ENCODE peak calls at places on chromosomes 3 and 15, in six cellular contexts. One of them, this sample, is unnamed.

GRCh38 chr3:144058713-144059112 is 87.1 kb downstream of the DIPK2A start:
- DNase-seq in body of pancreas: no peak
- DNase-seq in GM23248: no peak
- DNase-seq in neuronal stem cell: no peak
- DNase-seq in thoracic aorta: no peak
- DNase-seq in tibial artery: no peak
- DNase-seq in this sample: no peak

GRCh38 chr3:120113128-120114116 is 19.2 kb upstream of the GSK3B start:
- DNase-seq in tibial artery: no peak
- DNase-seq in neuronal stem cell: no peak
- DNase-seq in thoracic aorta: no peak
- DNase-seq in body of pancreas: peak
- DNase-seq in GM23248: peak
- DNase-seq in this sample: no peak

GRCh38 chr3:196969001-196969659 is 497 bp upstream of the PIGZ start:
- DNase-seq in thoracic aorta: no peak
- DNase-seq in tibial artery: no peak
- DNase-seq in body of pancreas: no peak
- DNase-seq in neuronal stem cell: no peak
- DNase-seq in GM23248: peak
- DNase-seq in this sample: no peak

GRCh38 chr3:105235785-105236184 is 130.9 kb upstream of the ALCAM start:
- DNase-seq in GM23248: no peak
- DNase-seq in body of pancreas: no peak
- DNase-seq in tibial artery: no peak
- DNase-seq in thoracic aorta: no peak
- DNase-seq in neuronal stem cell: no peak
- DNase-seq in this sample: no peak

GRCh38 chr15:40743921-40744809 is 10.9 kb downstream of the RMDN3 start:
- DNase-seq in thoracic aorta: no peak
- DNase-seq in GM23248: peak
- DNase-seq in tibial artery: no peak
- DNase-seq in neuronal stem cell: no peak
- DNase-seq in body of pancreas: peak
- DNase-seq in this sample: no peak

GRCh38 chr15:99555089-99555488 is 10.7 kb upstream of the MEF2A start:
- DNase-seq in tibial artery: no peak
- DNase-seq in GM23248: peak
- DNase-seq in neuronal stem cell: no peak
- DNase-seq in body of pancreas: no peak
- DNase-seq in thoracic aorta: no peak
- DNase-seq in this sample: no peak

GRCh38 chr3:192887047-192887446 is 30.6 kb downstream of the MB21D2 start:
- DNase-seq in GM23248: no peak
- DNase-seq in thoracic aorta: no peak
- DNase-seq in neuronal stem cell: no peak
- DNase-seq in body of pancreas: no peak
- DNase-seq in tibial artery: no peak
- DNase-seq in this sample: no peak

GRCh38 chr15:39172380-39173281 is 408.2 kb upstream of the THBS1 start:
- DNase-seq in thoracic aorta: no peak
- DNase-seq in tibial artery: no peak
- DNase-seq in GM23248: peak
- DNase-seq in body of pancreas: peak
- DNase-seq in neuronal stem cell: no peak
- DNase-seq in this sample: no peak

GRCh38 chr15:70001859-70002258 is 95.9 kb downstream of the TLE3 start:
- DNase-seq in body of pancreas: no peak
- DNase-seq in tibial artery: no peak
- DNase-seq in neuronal stem cell: no peak
- DNase-seq in GM23248: no peak
- DNase-seq in thoracic aorta: no peak
- DNase-seq in this sample: no peak

GRCh38 chr15:59296181-59296617 is 76.5 kb downstream of the MYO1E start:
- DNase-seq in neuronal stem cell: no peak
- DNase-seq in tibial artery: no peak
- DNase-seq in thoracic aorta: no peak
- DNase-seq in GM23248: peak
- DNase-seq in body of pancreas: peak
- DNase-seq in this sample: no peak

GRCh38 chr15:61084502-61084901 is 144.6 kb downstream of the RORA start:
- DNase-seq in body of pancreas: no peak
- DNase-seq in GM23248: no peak
- DNase-seq in neuronal stem cell: no peak
- DNase-seq in tibial artery: no peak
- DNase-seq in thoracic aorta: no peak
- DNase-seq in this sample: no peak

GRCh38 chr15:31226011-31226410 is 100.6 kb upstream of the KLF13 start:
- DNase-seq in thoracic aorta: no peak
- DNase-seq in neuronal stem cell: no peak
- DNase-seq in tibial artery: no peak
- DNase-seq in GM23248: no peak
- DNase-seq in body of pancreas: no peak
- DNase-seq in this sample: no peak

GRCh38 chr3:59580499-59580898 is 530.7 kb upstream of the CFAP20DC start:
- DNase-seq in tibial artery: no peak
- DNase-seq in GM23248: no peak
- DNase-seq in thoracic aorta: no peak
- DNase-seq in neuronal stem cell: no peak
- DNase-seq in body of pancreas: no peak
- DNase-seq in this sample: no peak

GRCh38 chr3:5768546-5768945 is 581.0 kb downstream of the EDEM1 start:
- DNase-seq in neuronal stem cell: no peak
- DNase-seq in thoracic aorta: no peak
- DNase-seq in tibial artery: no peak
- DNase-seq in GM23248: no peak
- DNase-seq in body of pancreas: no peak
- DNase-seq in this sample: no peak

GRCh38 chr15:49964071-49964470 is 155.0 kb downstream of the ATP8B4 start:
- DNase-seq in tibial artery: no peak
- DNase-seq in neuronal stem cell: no peak
- DNase-seq in body of pancreas: no peak
- DNase-seq in GM23248: no peak
- DNase-seq in thoracic aorta: no peak
- DNase-seq in this sample: no peak

GRCh38 chr3:35929158-35929557 is 289.8 kb downstream of the ARPP21 start:
- DNase-seq in GM23248: no peak
- DNase-seq in neuronal stem cell: no peak
- DNase-seq in tibial artery: no peak
- DNase-seq in body of pancreas: no peak
- DNase-seq in thoracic aorta: no peak
- DNase-seq in this sample: no peak

GRCh38 chr15:57502116-57502515 is 89.6 kb upstream of the MYZAP start:
- DNase-seq in tibial artery: no peak
- DNase-seq in neuronal stem cell: no peak
- DNase-seq in thoracic aorta: no peak
- DNase-seq in GM23248: no peak
- DNase-seq in body of pancreas: no peak
- DNase-seq in this sample: no peak

GRCh38 chr15:70382009-70382749 is 284.5 kb upstream of the TLE3 start:
- DNase-seq in neuronal stem cell: no peak
- DNase-seq in thoracic aorta: no peak
- DNase-seq in body of pancreas: no peak
- DNase-seq in GM23248: no peak
- DNase-seq in tibial artery: no peak
- DNase-seq in this sample: peak

GRCh38 chr3:98573231-98573728 is 20.1 kb downstream of the CPOX start:
- DNase-seq in GM23248: peak
- DNase-seq in body of pancreas: no peak
- DNase-seq in neuronal stem cell: no peak
- DNase-seq in tibial artery: no peak
- DNase-seq in thoracic aorta: no peak
- DNase-seq in this sample: no peak

GRCh38 chr15:35129361-35129760 is 44.3 kb upstream of the NANOGP8 start:
- DNase-seq in tibial artery: no peak
- DNase-seq in GM23248: no peak
- DNase-seq in thoracic aorta: no peak
- DNase-seq in neuronal stem cell: no peak
- DNase-seq in body of pancreas: no peak
- DNase-seq in this sample: no peak

GRCh38 chr3:140630366-140630765 is 47.5 kb upstream of the TRIM42 start:
- DNase-seq in neuronal stem cell: no peak
- DNase-seq in thoracic aorta: no peak
- DNase-seq in body of pancreas: no peak
- DNase-seq in tibial artery: no peak
- DNase-seq in GM23248: peak
- DNase-seq in this sample: no peak

GRCh38 chr15:92900712-92901052 is 558 bp downstream of the CHD2 start:
- DNase-seq in thoracic aorta: no peak
- DNase-seq in GM23248: peak
- DNase-seq in body of pancreas: no peak
- DNase-seq in neuronal stem cell: no peak
- DNase-seq in tibial artery: no peak
- DNase-seq in this sample: no peak

GRCh38 chr3:120875989-120876388 is 32.0 kb upstream of the STXBP5L start:
- DNase-seq in GM23248: no peak
- DNase-seq in thoracic aorta: no peak
- DNase-seq in body of pancreas: no peak
- DNase-seq in tibial artery: no peak
- DNase-seq in neuronal stem cell: no peak
- DNase-seq in this sample: no peak

GRCh38 chr15:97955040-97955439 is 5.5 kb upstream of the ARRDC4 start:
- DNase-seq in GM23248: no peak
- DNase-seq in neuronal stem cell: no peak
- DNase-seq in tibial artery: no peak
- DNase-seq in body of pancreas: no peak
- DNase-seq in thoracic aorta: no peak
- DNase-seq in this sample: no peak

GRCh38 chr3:69088033-69088432 is 3.3 kb downstream of the ARL6IP5 start:
- DNase-seq in body of pancreas: no peak
- DNase-seq in GM23248: peak
- DNase-seq in thoracic aorta: no peak
- DNase-seq in neuronal stem cell: no peak
- DNase-seq in tibial artery: no peak
- DNase-seq in this sample: no peak

GRCh38 chr3:69087030-69087791 is 2.5 kb downstream of the ARL6IP5 start:
- DNase-seq in body of pancreas: no peak
- DNase-seq in thoracic aorta: no peak
- DNase-seq in neuronal stem cell: no peak
- DNase-seq in GM23248: no peak
- DNase-seq in tibial artery: no peak
- DNase-seq in this sample: no peak

GRCh38 chr3:69085543-69086132 is 901 bp downstream of the ARL6IP5 start:
- DNase-seq in body of pancreas: peak
- DNase-seq in thoracic aorta: no peak
- DNase-seq in tibial artery: peak
- DNase-seq in GM23248: peak
- DNase-seq in neuronal stem cell: no peak
- DNase-seq in this sample: no peak

GRCh38 chr3:69084668-69085542 is at the start of gene ARL6IP5:
- DNase-seq in neuronal stem cell: peak
- DNase-seq in thoracic aorta: peak
- DNase-seq in GM23248: peak
- DNase-seq in tibial artery: peak
- DNase-seq in body of pancreas: peak
- DNase-seq in this sample: peak

DNA sequence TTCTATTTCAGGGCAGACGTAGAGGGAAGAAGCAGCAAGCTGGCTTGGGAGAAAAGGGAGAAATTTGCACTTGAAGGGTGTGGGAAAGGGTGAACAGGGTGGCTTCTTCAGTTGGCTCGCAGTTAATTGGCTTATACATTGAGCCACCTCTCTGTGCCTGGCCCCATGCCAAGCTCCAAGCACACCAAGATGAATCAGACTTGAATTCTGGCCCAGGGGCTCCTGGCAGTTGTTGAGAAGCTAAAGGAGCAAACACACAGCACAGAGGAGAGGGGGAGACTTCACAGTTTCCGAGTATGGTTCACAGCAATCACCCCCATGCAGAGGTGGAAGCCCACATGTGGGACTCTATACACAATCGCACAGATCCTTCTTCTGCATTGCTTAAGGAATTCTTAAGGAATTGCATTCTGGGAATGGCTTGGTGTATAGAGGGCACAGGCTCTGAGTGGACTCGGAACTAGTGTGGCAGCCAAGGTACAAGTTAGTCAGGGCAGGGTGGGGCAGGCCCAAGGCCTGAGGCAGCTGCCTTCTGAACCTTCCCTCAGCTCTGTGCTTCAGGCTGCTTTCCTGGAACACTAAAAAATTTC is 1.5 kb downstream of the ARL6IP5 start:
- DNase-seq in tibial artery: peak
- DNase-seq in thoracic aorta: peak
- DNase-seq in body of pancreas: peak
- DNase-seq in neuronal stem cell: no peak
- DNase-seq in GM23248: peak
- DNase-seq in this sample: peak
- H3K4me3 ChIP-seq in tibial artery: peak
- H3K4me3 ChIP-seq in thoracic aorta: peak
- H3K4me3 ChIP-seq in body of pancreas: no peak
- H3K4me3 ChIP-seq in neuronal stem cell: no peak
- H3K4me3 ChIP-seq in GM23248: peak
- H3K4me3 ChIP-seq in this sample: peak

GRCh38 chr3:50807266-50807665 is 132.5 kb downstream of the DOCK3 start:
- DNase-seq in body of pancreas: peak
- DNase-seq in GM23248: no peak
- DNase-seq in neuronal stem cell: no peak
- DNase-seq in tibial artery: no peak
- DNase-seq in thoracic aorta: no peak
- DNase-seq in this sample: no peak
- H3K4me3 ChIP-seq in body of pancreas: no peak
- H3K4me3 ChIP-seq in GM23248: no peak
- H3K4me3 ChIP-seq in neuronal stem cell: no peak
- H3K4me3 ChIP-seq in tibial artery: no peak
- H3K4me3 ChIP-seq in thoracic aorta: no peak
- H3K4me3 ChIP-seq in this sample: no peak

DNA sequence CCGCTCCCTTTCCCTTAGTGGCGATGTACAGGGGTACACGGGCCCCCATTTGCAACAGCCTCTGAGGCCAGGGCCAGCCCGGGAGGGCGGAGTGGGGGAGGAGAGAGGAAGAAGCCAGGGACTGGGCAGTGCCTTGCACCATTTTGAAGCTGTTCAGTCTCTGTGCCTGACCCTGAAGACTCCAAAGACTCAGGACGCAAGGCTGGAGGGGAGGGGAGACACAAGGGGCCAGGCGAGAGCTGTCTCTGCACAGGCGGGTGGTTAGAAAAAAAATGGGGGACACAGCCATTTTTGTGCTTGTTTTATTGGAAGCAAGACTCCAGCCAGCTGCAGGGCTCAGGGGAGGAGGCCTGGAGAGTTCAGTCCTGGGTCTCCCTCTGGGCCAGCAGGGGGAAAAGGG is 1.6 kb downstream of the RPP25 start:
- DNase-seq in tibial artery: no peak
- DNase-seq in body of pancreas: no peak
- DNase-seq in neuronal stem cell: no peak
- DNase-seq in GM23248: no peak
- DNase-seq in thoracic aorta: no peak
- DNase-seq in this sample: no peak
- H3K4me3 ChIP-seq in tibial artery: peak
- H3K4me3 ChIP-seq in body of pancreas: no peak
- H3K4me3 ChIP-seq in neuronal stem cell: peak
- H3K4me3 ChIP-seq in GM23248: no peak
- H3K4me3 ChIP-seq in thoracic aorta: peak
- H3K4me3 ChIP-seq in this sample: no peak

DNA sequence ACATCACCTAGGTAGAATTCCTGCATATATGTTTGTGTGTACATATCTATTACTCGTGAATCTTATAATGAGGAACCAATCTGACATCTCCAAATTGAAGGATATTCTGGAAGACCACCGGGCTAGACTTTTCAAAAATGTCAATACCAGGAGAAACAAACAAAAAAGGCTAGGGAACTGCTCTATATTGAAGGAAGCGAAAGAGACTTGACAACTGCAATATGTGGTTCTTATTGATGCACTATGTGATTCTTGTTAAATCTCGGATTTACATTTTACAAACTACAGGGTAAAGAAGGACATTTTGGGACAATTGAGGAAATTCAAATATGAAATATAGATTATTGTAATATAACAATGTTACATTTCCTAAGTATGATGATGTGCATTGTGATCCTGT is 137.5 kb upstream of the CCDC54 start:
- DNase-seq in tibial artery: no peak
- DNase-seq in neuronal stem cell: no peak
- DNase-seq in GM23248: no peak
- DNase-seq in body of pancreas: no peak
- DNase-seq in thoracic aorta: no peak
- DNase-seq in this sample: no peak
- H3K4me3 ChIP-seq in tibial artery: peak
- H3K4me3 ChIP-seq in neuronal stem cell: no peak
- H3K4me3 ChIP-seq in GM23248: peak
- H3K4me3 ChIP-seq in body of pancreas: no peak
- H3K4me3 ChIP-seq in thoracic aorta: peak
- H3K4me3 ChIP-seq in this sample: no peak